ENCODE peak calls at places on chromosomes 4 and X, in five cellular contexts. P, Y, W, L and A are unnamed samples.

GRCh38 chrX:102930990-102931756 is 5.9 kb upstream of the RAB40AL start:
- DNase-seq in Y (peak), P (no peak), W (no peak), L (no peak), A (no peak)

GRCh38 chr4:108351806-108352205 is 183.1 kb upstream of the LEF1 start:
- DNase-seq in W (no peak), P (peak), L (no peak), Y (no peak), A (no peak)

GRCh38 chr4:176156656-176157055 is 38.7 kb downstream of the SPATA4 start:
- DNase-seq in L (no peak), Y (no peak), W (no peak), P (no peak), A (no peak)

GRCh38 chr4:139933541-139933940 is 220.4 kb downstream of the MAML3 start:
- DNase-seq in P (no peak), W (no peak), L (no peak), Y (no peak), A (no peak)

GRCh38 chrX:104193485-104193884 is 27.2 kb downstream of the FAM199X start:
- DNase-seq in P (peak), L (no peak), Y (no peak), W (no peak), A (no peak)

GRCh38 chrX:69616520-69617203 is 749 bp downstream of the EDA start:
- DNase-seq in L (no peak), W (no peak), P (no peak), Y (no peak), A (no peak)

GRCh38 chr4:123300222-123300621 is 96.4 kb upstream of the SPRY1 start:
- DNase-seq in Y (no peak), L (no peak), W (no peak), P (no peak), A (no peak)

GRCh38 chr4:110850461-110851447 is 227.9 kb upstream of the PITX2 start:
- DNase-seq in W (no peak), P (no peak), Y (peak), L (no peak), A (no peak)

GRCh38 chr4:82782626-82783025 is 16.0 kb downstream of the SCD5 start:
- DNase-seq in W (no peak), L (no peak), Y (peak), P (no peak), A (no peak)

GRCh38 chr4:90241008-90241407 is 113.8 kb downstream of the CCSER1 start:
- DNase-seq in W (no peak), L (no peak), Y (no peak), P (no peak), A (no peak)

GRCh38 chrX:47579537-47579936 is 2.7 kb upstream of the TIMP1 start:
- DNase-seq in Y (no peak), W (no peak), L (no peak), P (peak), A (no peak)

GRCh38 chr4:2793920-2794706 is 1.2 kb downstream of the SH3BP2 start:
- DNase-seq in L (no peak), W (no peak), P (no peak), Y (no peak), A (no peak)

GRCh38 chrX:108217877-108218276 is 126.3 kb downstream of the ATG4A start:
- DNase-seq in P (no peak), Y (no peak), L (no peak), W (no peak), A (no peak)

GRCh38 chr4:138487217-138487616 is 245.1 kb upstream of the SLC7A11 start:
- DNase-seq in L (no peak), P (no peak), Y (no peak), W (no peak), A (no peak)

GRCh38 chrX:45632506-45632905 is 431.8 kb upstream of the DIPK2B start:
- DNase-seq in P (no peak), W (no peak), L (no peak), Y (no peak), A (no peak)

GRCh38 chr4:161952382-161952781 is 211.4 kb downstream of the FSTL5 start:
- DNase-seq in P (no peak), L (no peak), W (no peak), Y (no peak), A (no peak)

GRCh38 chr4:2572076-2572475 is 35.6 kb downstream of the FAM193A start:
- DNase-seq in Y (no peak), L (no peak), P (no peak), W (no peak), A (no peak)

GRCh38 chr4:53928825-53929224 is 135.6 kb downstream of the CHIC2 start:
- DNase-seq in L (no peak), P (peak), Y (no peak), W (no peak), A (no peak)

GRCh38 chr4:47641755-47642154 is 156.7 kb downstream of the ATP10D start:
- DNase-seq in L (no peak), P (peak), Y (no peak), W (no peak), A (no peak)

GRCh38 chr4:90120037-90120436 is 7.2 kb upstream of the CCSER1 start:
- DNase-seq in P (no peak), L (no peak), Y (peak), W (no peak), A (no peak)

GRCh38 chr4:37890501-37891220 is at the start of gene TBC1D1:
- DNase-seq in W (peak), Y (peak), P (no peak), L (peak), A (peak)

GRCh38 chr4:104616401-104616820 is 121.7 kb upstream of the CXXC4 start:
- DNase-seq in P (no peak), Y (no peak), W (peak), L (no peak), A (no peak)

GRCh38 chr4:158461336-158461735 is 60.3 kb upstream of the RXFP1 start:
- DNase-seq in Y (no peak), P (no peak), L (no peak), W (no peak), A (no peak)

GRCh38 chr4:138821321-138821720 is 194.3 kb upstream of the NOCT start:
- DNase-seq in W (no peak), Y (no peak), P (no peak), L (no peak), A (no peak)

GRCh38 chr4:184384056-184384809 is 90.1 kb downstream of the IRF2 start:
- DNase-seq in P (peak), Y (peak), L (no peak), W (no peak), A (peak)

GRCh38 chr4:102514298-102514964 is 13.3 kb downstream of the NFKB1 start:
- DNase-seq in W (no peak), P (no peak), Y (no peak), L (no peak), A (no peak)

GRCh38 chrX:96576358-96576757 is 108.3 kb upstream of the DIAPH2 start:
- DNase-seq in P (no peak), L (no peak), Y (no peak), W (no peak), A (no peak)

GRCh38 chr4:55857586-55857985 is 4.1 kb downstream of the EXOC1 start:
- DNase-seq in W (no peak), Y (no peak), P (no peak), L (no peak), A (no peak)

GRCh38 chr4:159267023-159267939 is 164.4 kb downstream of the RAPGEF2 start:
- DNase-seq in Y (no peak), P (peak), L (no peak), W (peak), A (no peak)

GRCh38 chr4:122503214-122503613 is 46.7 kb upstream of the IL2 start:
- DNase-seq in P (no peak), W (no peak), Y (no peak), L (no peak), A (no peak)

GRCh38 chrX:118847676-118848075 is 24.1 kb downstream of the ZCCHC12 start:
- DNase-seq in L (no peak), P (peak), Y (peak), W (no peak), A (no peak)

GRCh38 chrX:7485041-7485440 is 337.1 kb upstream of the PUDP start:
- DNase-seq in W (no peak), L (no peak), Y (no peak), P (no peak), A (no peak)

GRCh38 chr4:150988238-150988637 is 26.8 kb downstream of the LRBA start:
- DNase-seq in Y (no peak), L (no peak), W (no peak), P (no peak), A (no peak)